ENCODE peak calls at places on chromosomes 1 and 21, in eight cellular contexts. D is neural progenitor cell, O is OCI-LY7, L is GM23338, H is HCT116, C is hepatocyte, W is PC-3, V is SK-N-SH. F is an unnamed sample.

GRCh38 chr1:76038306-76039004 is 36.1 kb upstream of the ST6GALNAC3 start:
- DNase-seq in C (no peak), V (no peak), L (peak; percentile 31), H (no peak), D (no peak), W (no peak), O (no peak), F (no peak)

GRCh38 chr1:41399148-41399795 is 38.0 kb downstream of the FOXO6 start:
- DNase-seq in D (peak; percentile 76), C (peak; percentile 32), H (no peak), L (no peak), O (no peak), V (peak; percentile 63), W (no peak), F (no peak)

GRCh38 chr1:147545133-147545532 is 3.8 kb downstream of the BCL9 start:
- DNase-seq in V (no peak), L (peak; percentile 81), O (peak; percentile 90), W (peak; percentile 95), D (peak; percentile 32), C (peak; percentile 40), H (peak; percentile 66), F (peak; percentile 83)

GRCh38 chr21:33443174-33443573 is 36.6 kb downstream of the TMEM50B start:
- DNase-seq in W (no peak), L (no peak), V (no peak), C (no peak), H (no peak), O (no peak), D (no peak), F (no peak)

GRCh38 chr1:37887986-37888700 is 28.8 kb upstream of the MTF1 start:
- DNase-seq in C (no peak), H (no peak), W (no peak), L (no peak), V (no peak), O (no peak), D (no peak), F (no peak)

GRCh38 chr1:44808063-44808937 is at the start of gene BTBD19:
- DNase-seq in D (peak; percentile 92), C (peak; percentile 95), H (no peak), V (peak; percentile 93), L (peak; percentile 87), O (no peak), W (no peak), F (peak; percentile 98)

GRCh38 chr21:29307718-29308455 is 9.2 kb downstream of the BACH1 start:
- DNase-seq in D (no peak), V (no peak), W (no peak), L (no peak), H (no peak), O (no peak), C (no peak), F (no peak)

GRCh38 chr1:230317823-230318819 is 108.0 kb downstream of the PGBD5 start:
- DNase-seq in W (peak; percentile 38), C (peak; percentile 37), H (no peak), O (no peak), D (no peak), V (peak; percentile 37), L (no peak), F (no peak)

GRCh38 chr1:34871443-34872132 is 12.0 kb upstream of the SMIM12 start:
- DNase-seq in D (no peak), O (no peak), W (no peak), C (no peak), L (no peak), V (no peak), H (no peak), F (peak; percentile 20)

GRCh38 chr1:11930571-11931445 is 3.7 kb upstream of the PLOD1 start:
- DNase-seq in O (no peak), V (peak; percentile 60), D (no peak), L (no peak), C (no peak), H (no peak), W (no peak), F (peak; percentile 57)

GRCh38 chr1:88892146-88892877 is 945 bp upstream of the GTF2B start:
- DNase-seq in W (peak; percentile 95), O (peak; percentile 68), V (peak; percentile 12), C (no peak), H (peak; percentile 89), D (no peak), L (peak; percentile 66), F (peak; percentile 60)

GRCh38 chr1:198696211-198696610 is 57.4 kb downstream of the PTPRC start:
- DNase-seq in D (no peak), C (no peak), L (no peak), O (peak; percentile 51), V (no peak), H (no peak), W (no peak), F (no peak)

GRCh38 chr1:228264100-228264816 is 56.4 kb downstream of the OBSCN start:
- DNase-seq in L (no peak), O (no peak), H (no peak), D (no peak), W (no peak), V (no peak), C (no peak), F (no peak)

GRCh38 chr1:12344611-12345299 is 114.9 kb downstream of the VPS13D start:
- DNase-seq in C (no peak), L (no peak), V (peak; percentile 14), O (peak; percentile 41), H (no peak), W (no peak), D (no peak), F (no peak)

GRCh38 chr1:116573388-116574100 is 2.7 kb upstream of the CD58 start:
- DNase-seq in D (no peak), W (no peak), L (no peak), H (no peak), O (no peak), C (no peak), V (no peak), F (peak; percentile 39)

GRCh38 chr1:31987231-31987630 is 26.4 kb upstream of the KHDRBS1 start:
- DNase-seq in L (peak; percentile 62), O (no peak), D (peak; percentile 39), V (peak; percentile 42), H (no peak), W (no peak), C (no peak), F (no peak)

GRCh38 chr1:224640587-224640986 is 24.5 kb downstream of the CNIH3 start:
- DNase-seq in O (no peak), W (no peak), V (no peak), D (no peak), C (no peak), H (no peak), L (no peak), F (no peak)
- H3K4me3 ChIP-seq in O (no peak overlapping the region), W (no peak overlapping the region), V (no peak overlapping the region), D (no peak overlapping the region), C (no peak overlapping the region), H (no peak overlapping the region), L (no peak overlapping the region), F (no peak overlapping the region)

GRCh38 chr1:175075572-175076568 is 8.2 kb downstream of the TNN start:
- DNase-seq in O (no peak), W (peak; percentile 29), H (no peak), D (no peak), V (no peak), L (no peak), C (no peak), F (peak; percentile 39)

GRCh38 chr1:175071544-175071943 is 3.9 kb downstream of the TNN start:
- DNase-seq in L (no peak), W (no peak), V (no peak), C (no peak), O (no peak), D (no peak), H (no peak), F (no peak)

GRCh38 chr1:175073054-175073453 is 5.4 kb downstream of the TNN start:
- DNase-seq in H (no peak), O (no peak), C (no peak), D (no peak), V (no peak), L (no peak), W (no peak), F (peak; percentile 61)

GRCh38 chr1:175072131-175072941 is 4.7 kb downstream of the TNN start:
- DNase-seq in D (peak; percentile 9), O (no peak), C (peak; percentile 73), H (no peak), V (no peak), W (peak; percentile 25), L (peak; percentile 67), F (peak; percentile 81)

DNA sequence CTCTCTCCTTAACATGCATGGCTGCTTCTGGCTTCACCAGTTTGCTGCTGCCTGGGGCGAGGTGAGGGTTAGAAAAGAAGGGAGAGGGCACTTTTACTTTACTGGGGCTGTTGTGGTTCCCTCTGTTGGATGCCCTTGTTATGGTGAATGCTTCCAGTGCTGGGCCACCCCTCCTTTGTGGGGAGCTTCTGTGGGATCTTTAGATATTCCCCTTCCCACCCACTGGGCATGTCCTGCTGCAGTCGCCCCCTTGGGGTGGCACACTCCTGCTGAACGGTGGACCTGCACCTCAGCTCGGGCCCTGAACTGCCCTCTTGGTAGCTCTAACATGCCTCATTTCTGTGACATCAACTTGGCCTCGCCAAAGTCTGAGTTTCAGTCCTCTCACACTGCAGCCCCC is 6.0 kb downstream of the TNN start:
- DNase-seq in V (no peak), O (no peak), L (peak; percentile 57), C (no peak), D (no peak), H (no peak), W (no peak), F (no peak)
- TF ChIP-seq EZH2phosphoT487 in V (no peak), O (no peak), L (no peak), C (no peak), D (no peak), H (no peak), W (no peak), F (no peak)

DNA sequence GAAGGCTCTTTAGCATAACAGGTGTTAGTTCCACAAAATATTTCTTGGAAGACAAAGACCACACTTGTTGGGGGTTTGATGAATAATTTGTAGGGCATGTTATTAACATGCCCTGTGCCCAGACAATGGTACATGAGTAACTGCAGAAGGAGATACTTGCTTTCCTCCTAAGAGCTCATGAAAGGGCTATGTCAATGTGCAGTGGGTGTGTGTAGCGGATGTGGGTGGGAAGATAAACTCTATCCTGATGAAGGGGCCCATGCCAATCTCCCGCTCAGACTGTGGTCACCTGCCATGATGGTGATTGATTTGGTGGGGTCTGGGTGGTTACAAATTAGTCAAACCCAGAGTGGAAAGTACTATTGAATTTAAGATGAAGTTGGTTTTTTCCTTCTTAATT is 69.8 kb upstream of the DNAH14 start:
- DNase-seq in C (no peak), D (no peak), V (no peak), H (no peak), O (no peak), W (no peak), L (no peak), F (no peak)
- H2AFZ ChIP-seq in C (no peak overlapping the region), D (no peak overlapping the region), V (no peak overlapping the region), H (no peak overlapping the region), O (no peak overlapping the region), W (no peak overlapping the region), L (no peak overlapping the region), F (no peak overlapping the region)

DNA sequence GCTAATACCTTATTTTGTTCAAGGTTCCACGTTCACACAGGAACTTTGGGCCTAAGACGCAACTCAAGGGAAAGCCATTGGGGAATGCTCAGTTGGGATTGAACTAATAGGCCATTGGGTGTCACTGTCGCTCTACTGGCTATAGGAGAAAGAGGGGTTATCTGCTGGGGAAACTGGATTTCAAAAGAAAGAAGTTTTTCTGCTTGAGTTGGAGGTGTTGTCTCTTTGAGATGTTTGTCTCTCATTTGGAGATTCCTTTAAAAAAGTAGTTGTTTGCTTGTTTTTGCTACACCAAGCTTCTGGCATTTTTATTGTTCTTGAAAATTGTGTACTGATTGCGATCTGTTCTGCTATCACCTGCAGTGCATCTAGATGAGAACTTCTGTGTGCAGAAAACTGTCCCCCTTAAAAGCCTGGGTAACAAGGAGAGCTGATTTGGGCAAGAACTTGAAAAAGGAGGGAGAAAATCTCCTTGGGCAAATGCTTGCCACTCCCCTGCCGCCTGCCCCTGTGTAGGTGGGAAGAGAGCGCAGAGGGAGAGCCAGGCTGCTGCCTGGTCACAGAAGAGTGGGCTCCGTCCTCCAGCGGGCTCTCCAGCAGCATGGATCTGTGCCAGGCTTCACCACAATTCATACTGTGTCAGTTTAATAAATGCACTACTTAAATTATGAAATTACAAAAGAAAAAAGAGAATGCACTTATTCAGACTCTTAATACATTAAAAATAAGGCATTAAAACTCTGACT is 39.9 kb downstream of the PEX14 start:
- DNase-seq in V (peak; percentile 66), O (no peak), L (peak; percentile 83), H (peak; percentile 29), W (peak; percentile 64), D (peak; percentile 76), C (peak; percentile 59), F (peak; percentile 63)
- H3K4me3 ChIP-seq in V (no peak overlapping the region), O (no peak overlapping the region), L (no peak overlapping the region), H (no peak overlapping the region), W (no peak overlapping the region), D (no peak overlapping the region), C (no peak overlapping the region), F (no peak overlapping the region)

F was measured in GM23248.